ENCODE peak calls at places on chromosome 4, in five cellular contexts. One of them, this sample, is unnamed.

GRCh38 chr4:98377626-98378025 is 116.4 kb downstream of the RAP1GDS1 start:
- DNase-seq in astrocyte of the cerebellum: no peak
- DNase-seq in transverse colon: no peak
- DNase-seq in AG09309: peak; percentile 7
- DNase-seq in suprapubic skin: no peak
- DNase-seq in this sample: no peak

GRCh38 chr4:113445286-113445685 is 316.3 kb downstream of the CAMK2D start:
- DNase-seq in AG09309: peak; percentile 96
- DNase-seq in transverse colon: peak; percentile 21
- DNase-seq in suprapubic skin: no peak
- DNase-seq in astrocyte of the cerebellum: peak; percentile 88
- DNase-seq in this sample: peak; percentile 96

GRCh38 chr4:83490876-83491450 is 6.1 kb upstream of the ABRAXAS1 start:
- DNase-seq in suprapubic skin: no peak
- DNase-seq in AG09309: no peak
- DNase-seq in astrocyte of the cerebellum: no peak
- DNase-seq in transverse colon: no peak
- DNase-seq in this sample: peak; percentile 46

GRCh38 chr4:147049940-147050852 is 104.5 kb upstream of the TTC29 start:
- DNase-seq in AG09309: no peak
- DNase-seq in suprapubic skin: no peak
- DNase-seq in transverse colon: no peak
- DNase-seq in astrocyte of the cerebellum: no peak
- DNase-seq in this sample: peak; percentile 63

GRCh38 chr4:75101906-75102888 is 169.3 kb downstream of the PARM1 start:
- DNase-seq in AG09309: no peak
- DNase-seq in suprapubic skin: no peak
- DNase-seq in astrocyte of the cerebellum: no peak
- DNase-seq in transverse colon: no peak
- DNase-seq in this sample: no peak

GRCh38 chr4:83618431-83618830 is 82.5 kb downstream of the GPAT3 start:
- DNase-seq in AG09309: no peak
- DNase-seq in suprapubic skin: no peak
- DNase-seq in astrocyte of the cerebellum: peak; percentile 19
- DNase-seq in transverse colon: peak; percentile 50
- DNase-seq in this sample: peak; percentile 87

GRCh38 chr4:57100979-57101629 is 9.1 kb downstream of the IGFBP7 start:
- DNase-seq in suprapubic skin: no peak
- DNase-seq in astrocyte of the cerebellum: no peak
- DNase-seq in transverse colon: no peak
- DNase-seq in AG09309: no peak
- DNase-seq in this sample: no peak

GRCh38 chr4:10028910-10029309 is 7.6 kb upstream of the SLC2A9 start:
- DNase-seq in suprapubic skin: no peak
- DNase-seq in transverse colon: no peak
- DNase-seq in astrocyte of the cerebellum: no peak
- DNase-seq in AG09309: no peak
- DNase-seq in this sample: no peak

GRCh38 chr4:84379881-84380618 is 119.0 kb downstream of the NKX6-1 start:
- DNase-seq in astrocyte of the cerebellum: no peak
- DNase-seq in AG09309: peak; percentile 21
- DNase-seq in suprapubic skin: no peak
- DNase-seq in transverse colon: no peak
- DNase-seq in this sample: peak; percentile 78

GRCh38 chr4:108840426-108840975 is 77.6 kb upstream of the ETNPPL start:
- DNase-seq in suprapubic skin: no peak
- DNase-seq in transverse colon: no peak
- DNase-seq in AG09309: no peak
- DNase-seq in astrocyte of the cerebellum: no peak
- DNase-seq in this sample: no peak

GRCh38 chr4:126750723-126751122 is 882.0 kb upstream of the INTU start:
- DNase-seq in suprapubic skin: no peak
- DNase-seq in transverse colon: no peak
- DNase-seq in AG09309: no peak
- DNase-seq in astrocyte of the cerebellum: no peak
- DNase-seq in this sample: no peak

GRCh38 chr4:174365018-174365587 is 81.4 kb downstream of the CEP44 start:
- DNase-seq in transverse colon: no peak
- DNase-seq in astrocyte of the cerebellum: peak; percentile 22
- DNase-seq in suprapubic skin: no peak
- DNase-seq in AG09309: peak; percentile 20
- DNase-seq in this sample: peak; percentile 49

GRCh38 chr4:47836655-47837581 is 949 bp downstream of the CORIN start:
- DNase-seq in transverse colon: peak; percentile 77
- DNase-seq in suprapubic skin: peak; percentile 91
- DNase-seq in AG09309: peak; percentile 39
- DNase-seq in astrocyte of the cerebellum: peak; percentile 55
- DNase-seq in this sample: peak; percentile 83

GRCh38 chr4:77074961-77075855 is 581 bp downstream of the CCNI start:
- DNase-seq in suprapubic skin: peak; percentile 88
- DNase-seq in astrocyte of the cerebellum: no peak
- DNase-seq in AG09309: no peak
- DNase-seq in transverse colon: peak; percentile 78
- DNase-seq in this sample: peak; percentile 67

GRCh38 chr4:123265443-123265842 is 131.2 kb upstream of the SPRY1 start:
- DNase-seq in astrocyte of the cerebellum: no peak
- DNase-seq in suprapubic skin: no peak
- DNase-seq in transverse colon: no peak
- DNase-seq in AG09309: no peak
- DNase-seq in this sample: peak; percentile 74

GRCh38 chr4:16977081-16977480 is 78.6 kb upstream of the LDB2 start:
- DNase-seq in suprapubic skin: no peak
- DNase-seq in transverse colon: no peak
- DNase-seq in AG09309: no peak
- DNase-seq in astrocyte of the cerebellum: no peak
- DNase-seq in this sample: no peak

GRCh38 chr4:176830971-176831370 is 38.2 kb upstream of the VEGFC start:
- DNase-seq in transverse colon: no peak
- DNase-seq in suprapubic skin: no peak
- DNase-seq in AG09309: no peak
- DNase-seq in astrocyte of the cerebellum: peak; percentile 22
- DNase-seq in this sample: no peak

GRCh38 chr4:1361391-1361790 is 14.4 kb downstream of the UVSSA start:
- DNase-seq in AG09309: no peak
- DNase-seq in suprapubic skin: no peak
- DNase-seq in transverse colon: no peak
- DNase-seq in astrocyte of the cerebellum: no peak
- DNase-seq in this sample: no peak

GRCh38 chr4:55075823-55076418 is 49.5 kb downstream of the KDR start:
- DNase-seq in transverse colon: no peak
- DNase-seq in suprapubic skin: no peak
- DNase-seq in AG09309: no peak
- DNase-seq in astrocyte of the cerebellum: peak; percentile 75
- DNase-seq in this sample: no peak

GRCh38 chr4:152328595-152328994 is 207.3 kb downstream of the FBXW7 start:
- DNase-seq in transverse colon: no peak
- DNase-seq in AG09309: peak; percentile 57
- DNase-seq in astrocyte of the cerebellum: no peak
- DNase-seq in suprapubic skin: no peak
- DNase-seq in this sample: peak; percentile 95

GRCh38 chr4:72665376-72665978 is 96.5 kb upstream of the ADAMTS3 start:
- DNase-seq in suprapubic skin: no peak
- DNase-seq in astrocyte of the cerebellum: no peak
- DNase-seq in AG09309: no peak
- DNase-seq in transverse colon: no peak
- DNase-seq in this sample: no peak

GRCh38 chr4:125085-125820 is 952 bp downstream of the ZNF718 start:
- DNase-seq in astrocyte of the cerebellum: no peak
- DNase-seq in transverse colon: peak; percentile 53
- DNase-seq in AG09309: no peak
- DNase-seq in suprapubic skin: no peak
- DNase-seq in this sample: peak; percentile 73

GRCh38 chr4:179625391-179625790 is 2183.2 kb upstream of the AGA start:
- DNase-seq in AG09309: no peak
- DNase-seq in suprapubic skin: no peak
- DNase-seq in astrocyte of the cerebellum: peak; percentile 58
- DNase-seq in transverse colon: no peak
- DNase-seq in this sample: peak; percentile 67
- TF ChIP-seq CTCF in AG09309: no peak
- TF ChIP-seq CTCF in suprapubic skin: no peak
- TF ChIP-seq CTCF in astrocyte of the cerebellum: peak; percentile 52
- TF ChIP-seq CTCF in transverse colon: no peak
- TF ChIP-seq CTCF in this sample: no peak

GRCh38 chr4:124525524-124525923 is 187.0 kb downstream of the ANKRD50 start:
- DNase-seq in suprapubic skin: no peak
- DNase-seq in astrocyte of the cerebellum: no peak
- DNase-seq in transverse colon: no peak
- DNase-seq in AG09309: no peak
- DNase-seq in this sample: no peak

GRCh38 chr4:124527364-124527763 is 185.2 kb downstream of the ANKRD50 start:
- DNase-seq in astrocyte of the cerebellum: no peak
- DNase-seq in transverse colon: no peak
- DNase-seq in suprapubic skin: no peak
- DNase-seq in AG09309: no peak
- DNase-seq in this sample: no peak

GRCh38 chr4:124526760-124527159 is 185.8 kb downstream of the ANKRD50 start:
- DNase-seq in suprapubic skin: no peak
- DNase-seq in AG09309: no peak
- DNase-seq in transverse colon: no peak
- DNase-seq in astrocyte of the cerebellum: no peak
- DNase-seq in this sample: no peak

GRCh38 chr4:124526321-124526720 is 186.2 kb downstream of the ANKRD50 start:
- DNase-seq in AG09309: no peak
- DNase-seq in astrocyte of the cerebellum: no peak
- DNase-seq in suprapubic skin: no peak
- DNase-seq in transverse colon: no peak
- DNase-seq in this sample: no peak

GRCh38 chr4:124523816-124524215 is 188.7 kb downstream of the ANKRD50 start:
- DNase-seq in suprapubic skin: no peak
- DNase-seq in transverse colon: no peak
- DNase-seq in AG09309: no peak
- DNase-seq in astrocyte of the cerebellum: no peak
- DNase-seq in this sample: no peak
- H3K4me3 ChIP-seq in suprapubic skin: no peak overlapping the region
- H3K4me3 ChIP-seq in transverse colon: no peak overlapping the region
- H3K4me3 ChIP-seq in AG09309: no peak overlapping the region
- H3K4me3 ChIP-seq in astrocyte of the cerebellum: no peak overlapping the region
- H3K4me3 ChIP-seq in this sample: no peak overlapping the region

GRCh38 chr4:144355809-144356757 is 215.6 kb upstream of the GYPA start:
- DNase-seq in transverse colon: peak; percentile 11
- DNase-seq in astrocyte of the cerebellum: peak; percentile 99
- DNase-seq in suprapubic skin: no peak
- DNase-seq in AG09309: peak; percentile 61
- DNase-seq in this sample: peak; percentile 74
- TF ChIP-seq CTCF in transverse colon: no peak
- TF ChIP-seq CTCF in astrocyte of the cerebellum: no peak
- TF ChIP-seq CTCF in suprapubic skin: no peak
- TF ChIP-seq CTCF in AG09309: peak; percentile 14
- TF ChIP-seq CTCF in this sample: no peak

DNA sequence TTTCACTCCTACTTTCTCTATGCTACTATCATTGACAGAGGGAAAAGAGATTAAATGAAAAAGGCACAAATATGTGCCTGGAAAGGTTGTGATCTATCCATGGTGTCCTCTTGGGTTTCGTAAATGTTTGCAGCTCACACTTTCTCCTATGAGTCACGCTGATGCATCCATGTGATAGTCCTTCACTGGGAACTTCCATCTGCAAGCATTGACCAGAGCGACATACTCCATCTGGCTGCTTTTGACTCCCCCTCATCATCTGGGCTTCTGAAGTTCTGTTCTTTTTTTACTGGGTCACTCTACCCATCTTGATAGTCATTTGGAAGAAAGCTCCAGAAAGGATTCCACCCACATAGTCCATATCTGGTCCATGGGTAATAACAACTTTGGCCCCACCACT is 84.7 kb upstream of the NDST3 start:
- DNase-seq in transverse colon: no peak
- DNase-seq in astrocyte of the cerebellum: no peak
- DNase-seq in suprapubic skin: no peak
- DNase-seq in AG09309: no peak
- DNase-seq in this sample: no peak
- H3K4me3 ChIP-seq in transverse colon: no peak overlapping the region
- H3K4me3 ChIP-seq in astrocyte of the cerebellum: no peak overlapping the region
- H3K4me3 ChIP-seq in suprapubic skin: no peak overlapping the region
- H3K4me3 ChIP-seq in AG09309: no peak overlapping the region
- H3K4me3 ChIP-seq in this sample: no peak overlapping the region

GRCh38 chr4:93710847-93711430 is 117.6 kb upstream of the ATOH1 start:
- DNase-seq in astrocyte of the cerebellum: no peak
- DNase-seq in suprapubic skin: no peak
- DNase-seq in AG09309: no peak
- DNase-seq in transverse colon: no peak
- DNase-seq in this sample: peak; percentile 22

GRCh38 chr4:93710101-93710846 is 118.3 kb upstream of the ATOH1 start:
- DNase-seq in transverse colon: no peak
- DNase-seq in astrocyte of the cerebellum: no peak
- DNase-seq in suprapubic skin: no peak
- DNase-seq in AG09309: no peak
- DNase-seq in this sample: peak; percentile 32
- TF ChIP-seq CTCF in transverse colon: no peak
- TF ChIP-seq CTCF in astrocyte of the cerebellum: no peak
- TF ChIP-seq CTCF in suprapubic skin: no peak
- TF ChIP-seq CTCF in AG09309: no peak
- TF ChIP-seq CTCF in this sample: no peak

DNA sequence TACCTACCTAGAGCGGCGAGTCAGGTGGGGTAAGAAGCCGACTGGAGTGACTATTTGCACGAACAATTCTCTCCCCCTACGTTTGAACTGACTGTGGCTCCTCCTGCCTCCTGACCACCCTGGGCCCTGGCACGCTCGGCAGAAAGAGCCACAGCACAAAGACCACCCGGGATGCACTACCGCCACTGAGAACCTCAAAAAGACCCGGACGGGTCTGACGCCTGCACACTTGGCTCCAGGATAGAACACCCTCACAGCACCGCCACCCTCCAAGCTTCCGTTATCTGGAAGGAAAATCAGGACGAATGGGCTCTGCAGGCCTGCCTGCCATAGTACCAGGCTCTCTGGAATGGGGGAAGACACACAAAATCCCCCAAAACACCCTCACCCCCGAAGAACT is 2.2 kb downstream of the LRPAP1 start:
- DNase-seq in transverse colon: no peak
- DNase-seq in astrocyte of the cerebellum: no peak
- DNase-seq in suprapubic skin: no peak
- DNase-seq in AG09309: no peak
- DNase-seq in this sample: no peak
- H3K4me3 ChIP-seq in transverse colon: no peak overlapping the region
- H3K4me3 ChIP-seq in astrocyte of the cerebellum: no peak overlapping the region
- H3K4me3 ChIP-seq in suprapubic skin: no peak overlapping the region
- H3K4me3 ChIP-seq in AG09309: no peak overlapping the region
- H3K4me3 ChIP-seq in this sample: peak overlapping the region; percentile 63

DNA sequence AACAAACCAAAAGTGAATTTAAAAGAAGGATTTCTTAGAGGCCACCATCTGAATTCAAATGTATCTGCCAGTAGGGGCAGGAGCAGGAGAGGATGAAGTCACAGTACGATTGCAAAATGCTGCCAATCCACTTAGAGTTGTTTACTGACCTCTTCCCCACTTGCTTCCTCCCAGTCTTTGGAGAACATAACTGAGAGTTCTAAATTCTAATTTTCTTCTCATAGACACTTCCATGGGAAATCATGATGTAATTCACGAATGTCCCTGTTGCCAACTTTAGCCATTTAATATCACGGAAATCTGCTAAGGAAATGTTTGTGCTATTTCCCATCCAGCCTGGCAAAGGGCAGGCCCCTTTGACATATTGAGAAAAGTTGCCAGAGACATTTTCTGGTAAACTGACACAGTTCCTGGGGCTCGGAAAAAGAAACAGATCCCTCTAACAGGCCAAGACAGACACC is 33.6 kb upstream of the NOCT start:
- DNase-seq in suprapubic skin: no peak
- DNase-seq in astrocyte of the cerebellum: no peak
- DNase-seq in transverse colon: peak; percentile 13
- DNase-seq in AG09309: peak; percentile 14
- DNase-seq in this sample: peak; percentile 70
- TF ChIP-seq CTCF in suprapubic skin: no peak
- TF ChIP-seq CTCF in astrocyte of the cerebellum: peak; percentile 25
- TF ChIP-seq CTCF in transverse colon: no peak
- TF ChIP-seq CTCF in AG09309: peak; percentile 33
- TF ChIP-seq CTCF in this sample: peak; percentile 43